ENCODE peak calls at places on chromosomes 5 and 9, in four cellular contexts. O is heart right ventricle; C is HFFc6; R is activated CD4-positive, alpha-beta T cell treated with anti-CD3 and anti-CD28 coated beads for 24 hours. D is an unnamed sample.

GRCh38 chr5:142803428-142804111 is 33.4 kb downstream of the ARHGAP26 start:
- DNase-seq in C (no peak), O (peak), R (no peak), D (peak)

GRCh38 chr5:69285448-69286116 is 47.0 kb downstream of the CCDC125 start:
- DNase-seq in O (no peak), R (no peak), C (no peak), D (no peak)

GRCh38 chr5:116436674-116437350 is 137.8 kb downstream of the SEMA6A start:
- DNase-seq in C (no peak), R (no peak), O (no peak), D (no peak)

GRCh38 chr9:33813712-33814641 is 3.0 kb upstream of the UBE2R2 start:
- DNase-seq in O (no peak), R (no peak), C (peak), D (no peak)

GRCh38 chr5:128199104-128199503 is 115.5 kb downstream of the SLC12A2 start:
- DNase-seq in R (no peak), C (no peak), O (no peak), D (no peak)

GRCh38 chr5:158471179-158471924 is 612.4 kb upstream of the CLINT1 start:
- DNase-seq in R (no peak), O (no peak), C (no peak), D (no peak)

GRCh38 chr5:23330726-23331125 is 176.7 kb upstream of the PRDM9 start:
- DNase-seq in C (no peak), O (no peak), R (no peak), D (no peak)

GRCh38 chr5:128536861-128537305 is 1.2 kb downstream of the FBN2 start:
- DNase-seq in C (no peak), R (no peak), O (no peak), D (no peak)

GRCh38 chr9:30796806-30797205 is 1587.6 kb upstream of the ACO1 start:
- DNase-seq in C (no peak), O (no peak), R (no peak), D (no peak)

GRCh38 chr5:174317261-174317894 is 271.9 kb downstream of the NSG2 start:
- DNase-seq in C (peak), O (no peak), R (no peak), D (no peak)

GRCh38 chr5:38396766-38397165 is 138.4 kb downstream of the EGFLAM start:
- DNase-seq in C (no peak), O (no peak), R (no peak), D (no peak)

GRCh38 chr9:536597-537511 is 304.6 kb upstream of the DMRT1 start:
- DNase-seq in R (no peak), C (no peak), O (no peak), D (no peak)

GRCh38 chr9:92707530-92707929 is 37.6 kb upstream of the IPPK start:
- DNase-seq in O (no peak), C (no peak), R (no peak), D (no peak)

GRCh38 chr5:174065528-174066189 is 20.2 kb downstream of the NSG2 start:
- DNase-seq in R (no peak), C (no peak), O (no peak), D (no peak)

GRCh38 chr9:69675563-69675962 is 3.4 kb upstream of the APBA1 start:
- DNase-seq in C (no peak), R (no peak), O (no peak), D (no peak)

GRCh38 chr5:80140496-80140895 is 105.3 kb downstream of the THBS4 start:
- DNase-seq in O (no peak), R (peak), C (no peak), D (no peak)

GRCh38 chr9:132651259-132651658 is 18.5 kb downstream of the DDX31 start:
- DNase-seq in R (no peak), C (peak), O (no peak), D (no peak)

GRCh38 chr9:4741365-4742031 is 496 bp upstream of the AK3 start:
- DNase-seq in C (no peak), O (peak), R (no peak), D (peak)

GRCh38 chr5:84450617-84451414 is 66.1 kb upstream of the EDIL3 start:
- DNase-seq in C (no peak), R (no peak), O (no peak), D (no peak)

GRCh38 chr5:132827943-132828673 is 2.3 kb downstream of the SHROOM1 start:
- DNase-seq in C (no peak), R (no peak), O (no peak), D (no peak)

GRCh38 chr5:64632251-64632650 is 58.1 kb upstream of the SHISAL2B start:
- DNase-seq in O (no peak), R (no peak), C (no peak), D (no peak)

GRCh38 chr5:138469540-138470321 is 4.5 kb downstream of the EGR1 start:
- DNase-seq in R (no peak), O (peak), C (peak), D (no peak)

GRCh38 chr9:124353811-124354274 is 61.4 kb downstream of the PSMB7 start:
- DNase-seq in O (no peak), R (no peak), C (peak), D (no peak)

GRCh38 chr9:98993570-98993945 is 49.9 kb downstream of the COL15A1 start:
- DNase-seq in R (peak), O (peak), C (no peak), D (peak)

GRCh38 chr9:68433629-68434028 is 77.2 kb downstream of the PGM5 start:
- DNase-seq in O (no peak), R (no peak), C (no peak), D (no peak)

GRCh38 chr5:1911773-1912235 is 29.1 kb upstream of the IRX4 start:
- DNase-seq in R (no peak), C (no peak), O (no peak), D (no peak)

GRCh38 chr5:157159209-157159751 is 6.8 kb downstream of the GARIN3 start:
- DNase-seq in C (no peak), R (no peak), O (no peak), D (no peak)

GRCh38 chr5:173451031-173451430 is 122.8 kb upstream of the STC2 start:
- DNase-seq in O (no peak), R (no peak), C (no peak), D (no peak)

GRCh38 chr9:88852794-88853193 is 138.5 kb upstream of the S1PR3 start:
- DNase-seq in C (peak), O (peak), R (no peak), D (no peak)

GRCh38 chr5:72427488-72428437 is 79.4 kb downstream of the ZNF366 start:
- DNase-seq in R (no peak), C (peak), O (peak), D (peak)

GRCh38 chr9:14111670-14112069 is 202.3 kb downstream of the NFIB start:
- DNase-seq in C (no peak), R (no peak), O (no peak), D (no peak)

GRCh38 chr5:40841068-40841805 is at the start of gene CARD6:
- DNase-seq in O (no peak), R (no peak), C (no peak), D (no peak)

D was measured in Right ventricle myocardium superior.